ENCODE peak calls at places on chromosome 14, in nine cellular contexts. J, G, L, I, S, K, P, Y and H are unnamed samples.
A peak's percentile ranks its signal among the peaks of the same experiment; 100 is the strongest.

GRCh38 chr14:93231129-93231979 is 24.3 kb downstream of the UBR7 start:
- DNase-seq in J (peak; percentile 43), G (peak; percentile 56), L (no peak), I (peak; percentile 89), S (no peak), K (peak; percentile 88), P (peak; percentile 49), Y (no peak), H (peak; percentile 27)

GRCh38 chr14:34270361-34270760 is 191.7 kb downstream of the SPTSSA start:
- DNase-seq in J (no peak), G (no peak), L (no peak), I (no peak), S (no peak), K (no peak), P (no peak), Y (no peak), H (no peak)

GRCh38 chr14:102511538-102511937 is 2.0 kb upstream of the ANKRD9 start:
- DNase-seq in J (no peak), G (no peak), L (no peak), I (no peak), S (no peak), K (no peak), P (no peak), Y (peak; percentile 77), H (no peak)

GRCh38 chr14:34633697-34634096 is 3.7 kb upstream of the SNX6 start:
- DNase-seq in J (no peak), G (no peak), L (no peak), I (no peak), S (no peak), K (no peak), P (no peak), Y (no peak), H (no peak)

GRCh38 chr14:34334329-34334728 is 127.7 kb downstream of the SPTSSA start:
- DNase-seq in J (peak; percentile 27), G (no peak), L (no peak), I (no peak), S (no peak), K (no peak), P (no peak), Y (no peak), H (no peak)

GRCh38 chr14:51520087-51520486 is 131.6 kb upstream of the FRMD6 start:
- DNase-seq in J (no peak), G (no peak), L (no peak), I (no peak), S (no peak), K (peak; percentile 38), P (no peak), Y (no peak), H (no peak)

GRCh38 chr14:102772781-102773570 is 4.3 kb upstream of the TRAF3 start:
- DNase-seq in J (peak; percentile 13), G (no peak), L (no peak), I (peak; percentile 69), S (peak; percentile 45), K (peak; percentile 16), P (peak; percentile 30), Y (no peak), H (peak; percentile 42)

GRCh38 chr14:55136868-55137785 is 8.1 kb downstream of the LGALS3 start:
- DNase-seq in J (peak; percentile 86), G (no peak), L (no peak), I (no peak), S (no peak), K (peak; percentile 85), P (peak; percentile 88), Y (peak; percentile 59), H (no peak)

GRCh38 chr14:94059998-94060397 is 21.0 kb downstream of the DDX24 start:
- DNase-seq in J (no peak), G (no peak), L (no peak), I (no peak), S (no peak), K (no peak), P (no peak), Y (no peak), H (no peak)

GRCh38 chr14:38824691-38825090 is 278.3 kb downstream of the SEC23A start:
- DNase-seq in J (no peak), G (no peak), L (no peak), I (no peak), S (no peak), K (peak; percentile 30), P (no peak), Y (no peak), H (no peak)

GRCh38 chr14:32382704-32383103 is 53.6 kb downstream of the AKAP6 start:
- DNase-seq in J (peak; percentile 24), G (no peak), L (no peak), I (peak; percentile 50), S (peak; percentile 64), K (peak; percentile 53), P (no peak), Y (peak; percentile 24), H (no peak)

GRCh38 chr14:51006781-51007211 is 62.5 kb upstream of the PYGL start:
- DNase-seq in J (peak; percentile 87), G (no peak), L (no peak), I (peak; percentile 85), S (no peak), K (peak; percentile 95), P (peak; percentile 64), Y (no peak), H (peak; percentile 79)

GRCh38 chr14:38549549-38549948 is 293.7 kb upstream of the CLEC14A start:
- DNase-seq in J (no peak), G (no peak), L (no peak), I (no peak), S (no peak), K (no peak), P (no peak), Y (no peak), H (no peak)

GRCh38 chr14:64541261-64541970 is 875 bp downstream of the HSPA2 start:
- DNase-seq in J (no peak), G (no peak), L (no peak), I (peak; percentile 10), S (no peak), K (peak; percentile 61), P (peak; percentile 67), Y (peak; percentile 42), H (no peak)

DNA sequence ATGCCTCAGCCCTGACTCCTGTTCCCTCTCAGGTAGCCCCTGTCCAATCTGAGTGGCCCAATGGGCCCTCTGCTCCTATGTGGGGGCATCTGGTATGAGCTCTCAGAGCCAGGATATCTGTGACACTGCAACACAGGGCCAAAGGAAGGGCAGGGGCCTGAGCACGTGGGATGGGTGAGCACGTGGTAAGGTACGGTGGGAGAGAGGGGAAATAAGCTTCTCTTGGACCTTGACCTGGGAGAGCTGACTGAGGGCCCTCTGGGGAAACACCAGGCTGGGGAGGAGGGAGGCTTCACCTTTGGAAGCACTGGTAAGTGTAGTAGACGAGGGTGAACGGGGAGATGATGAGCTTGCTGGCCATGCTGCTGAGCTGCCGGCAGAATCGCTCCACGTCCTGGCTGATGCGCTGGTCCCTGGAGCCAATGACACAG is 6.7 kb downstream of the ABCD4 start:
- DNase-seq in J (no peak), G (no peak), L (no peak), I (no peak), S (no peak), K (no peak), P (no peak), Y (no peak), H (no peak)
- H3K36me3 ChIP-seq in J (peaks cover 61% of the 10 kb centered on the region), G (peaks cover 70% of the 10 kb centered on the region), L (peaks cover 30% of the 10 kb centered on the region), I (peaks cover 39% of the 10 kb centered on the region), S (no peaks in the 10 kb centered on the region), K (peaks cover 9% of the 10 kb centered on the region), P (peaks cover 12% of the 10 kb centered on the region), Y (no peaks in the 10 kb centered on the region), H (peaks cover 55% of the 10 kb centered on the region)

DNA sequence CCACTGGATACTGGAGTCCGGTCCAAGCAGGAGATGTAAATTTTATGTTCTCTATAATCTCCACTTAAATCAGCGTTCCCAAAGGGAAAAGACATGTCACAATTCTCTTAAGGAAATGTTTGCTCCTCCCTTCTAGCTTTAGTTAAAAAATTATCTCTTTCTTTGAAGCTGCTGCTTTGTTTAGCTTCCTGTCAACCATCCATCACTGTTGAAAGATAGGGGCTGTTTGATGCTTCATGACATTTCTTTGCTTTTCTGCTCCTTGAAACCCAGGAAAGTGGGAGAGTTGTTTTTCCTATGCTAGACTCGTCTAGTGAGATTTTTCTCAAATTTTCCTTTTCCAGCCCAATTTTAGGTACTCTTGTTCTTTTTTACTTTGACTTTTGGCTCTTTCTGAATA is 31.9 kb downstream of the MBIP start:
- DNase-seq in J (no peak), G (no peak), L (no peak), I (no peak), S (no peak), K (no peak), P (no peak), Y (no peak), H (no peak)
- H3K4me1 ChIP-seq in J (no peaks in the 10 kb centered on the region), G (no peaks in the 10 kb centered on the region), L (no peaks in the 10 kb centered on the region), I (no peaks in the 10 kb centered on the region), S (peaks cover 23% of the 10 kb centered on the region), K (no peaks in the 10 kb centered on the region), P (no peaks in the 10 kb centered on the region), Y (no peaks in the 10 kb centered on the region), H (peaks cover 21% of the 10 kb centered on the region)

GRCh38 chr14:22812744-22813143 is 2.5 kb downstream of the SLC7A7 start:
- DNase-seq in J (no peak), G (peak; percentile 58), L (no peak), I (no peak), S (peak; percentile 34), K (no peak), P (no peak), Y (no peak), H (no peak)

GRCh38 chr14:22813145-22813544 is 2.1 kb downstream of the SLC7A7 start:
- DNase-seq in J (no peak), G (no peak), L (no peak), I (no peak), S (no peak), K (no peak), P (no peak), Y (no peak), H (no peak)

GRCh38 chr14:22814373-22814772 is 862 bp downstream of the SLC7A7 start:
- DNase-seq in J (no peak), G (no peak), L (no peak), I (no peak), S (no peak), K (no peak), P (no peak), Y (no peak), H (no peak)

GRCh38 chr14:22811752-22812151 is 3.5 kb downstream of the SLC7A7 start:
- DNase-seq in J (no peak), G (peak; percentile 12), L (no peak), I (no peak), S (no peak), K (no peak), P (no peak), Y (no peak), H (no peak)

GRCh38 chr14:22814945-22815713 is at the start of gene SLC7A7:
- DNase-seq in J (no peak), G (peak; percentile 44), L (no peak), I (no peak), S (no peak), K (no peak), P (no peak), Y (no peak), H (no peak)
- H3K4me3 ChIP-seq in J (no peak within 1 kb of the TSS), G (peak within 1 kb of the TSS; percentile 42), L (no peak within 1 kb of the TSS), I (no peak within 1 kb of the TSS), S (no peak within 1 kb of the TSS), K (no peak within 1 kb of the TSS), P (no peak within 1 kb of the TSS), Y (no peak within 1 kb of the TSS), H (no peak within 1 kb of the TSS)

DNA sequence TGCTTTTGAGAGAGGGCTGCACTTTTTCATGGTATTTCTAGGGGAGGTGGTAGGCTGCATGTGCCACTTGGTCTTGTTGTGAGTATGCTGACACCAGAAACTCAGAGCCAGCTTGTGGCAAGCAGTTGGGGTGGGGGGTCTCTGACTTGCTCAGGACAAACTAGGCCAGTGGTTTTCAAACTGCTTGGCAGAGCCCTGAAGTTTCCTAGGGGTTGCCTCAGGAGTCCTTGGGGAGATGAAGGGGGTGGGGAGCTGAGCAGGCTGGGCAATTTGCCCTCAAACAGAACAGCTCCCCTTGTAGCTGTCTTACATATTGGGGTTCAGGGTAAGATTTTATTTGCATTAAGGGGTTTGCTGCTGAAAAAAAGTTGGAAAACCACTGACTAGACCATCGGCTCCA is 3.9 kb downstream of the BCL2L2 start:
- DNase-seq in J (no peak), G (no peak), L (no peak), I (no peak), S (no peak), K (no peak), P (no peak), Y (no peak), H (no peak)
- H3K36me3 ChIP-seq in J (peaks cover 55% of the 10 kb centered on the region), G (peaks cover 27% of the 10 kb centered on the region), L (peaks cover 4% of the 10 kb centered on the region), I (peaks cover 16% of the 10 kb centered on the region), S (peaks cover 3% of the 10 kb centered on the region), K (peaks cover 31% of the 10 kb centered on the region), P (peaks cover 3% of the 10 kb centered on the region), Y (no peaks in the 10 kb centered on the region), H (peaks cover 39% of the 10 kb centered on the region)